ENCODE peak calls at places on chromosomes 13 and 19, in seven cellular contexts. K is adrenal gland, M is thyroid gland, N is endothelial cell of umbilical vein, B is right lobe of liver, R is uterus, O is tibial nerve. V is an unnamed sample.
A peak's percentile ranks its signal among the peaks of the same experiment; 100 is the strongest.

GRCh38 chr13:99948907-99949656 is 22.5 kb downstream of the ZIC5 start:
- DNase-seq in O (no peak), R (no peak), B (no peak), K (no peak), M (peak; percentile 50), N (no peak), V (no peak)

GRCh38 chr13:107585466-107585865 is 629.9 kb downstream of the LIG4 start:
- DNase-seq in R (no peak), M (no peak), B (no peak), K (no peak), O (no peak), N (peak; percentile 78), V (peak; percentile 16)

GRCh38 chr13:43272866-43273265 is 249.5 kb downstream of the DNAJC15 start:
- DNase-seq in K (no peak), R (no peak), M (no peak), O (no peak), B (no peak), N (no peak), V (no peak)

GRCh38 chr19:49210901-49211451 is 53.4 kb downstream of the TRPM4 start:
- DNase-seq in R (no peak), M (no peak), K (no peak), O (no peak), N (no peak), B (no peak), V (no peak)

GRCh38 chr13:80037505-80037888 is 303.4 kb downstream of the SPRY2 start:
- DNase-seq in O (no peak), M (no peak), B (no peak), R (no peak), N (peak; percentile 77), K (no peak), V (no peak)

GRCh38 chr13:80924596-80924995 is 583.7 kb upstream of the SPRY2 start:
- DNase-seq in M (no peak), R (no peak), N (peak; percentile 84), K (peak; percentile 23), O (no peak), B (no peak), V (no peak)

GRCh38 chr19:35521124-35521743 is 6.9 kb downstream of the SBSN start:
- DNase-seq in B (no peak), M (peak; percentile 70), O (no peak), N (no peak), K (no peak), R (no peak), V (no peak)

GRCh38 chr13:22793598-22794134 is 387.1 kb upstream of the SGCG start:
- DNase-seq in M (no peak), B (no peak), N (no peak), R (no peak), O (no peak), K (no peak), V (no peak)

GRCh38 chr13:26965976-26966375 is 205.4 kb upstream of the GPR12 start:
- DNase-seq in N (no peak), B (peak; percentile 79), K (peak; percentile 50), O (no peak), R (peak; percentile 66), M (no peak), V (peak; percentile 69)

GRCh38 chr19:3415695-3416094 is 49.3 kb downstream of the NFIC start:
- DNase-seq in R (no peak), O (no peak), N (no peak), K (no peak), M (no peak), B (no peak), V (no peak)

GRCh38 chr13:27424246-27425150 is at the start of gene GTF3A:
- DNase-seq in N (peak; percentile 91), M (peak; percentile 81), B (peak; percentile 89), R (peak; percentile 85), K (peak; percentile 86), O (peak; percentile 53), V (peak; percentile 88)

GRCh38 chr19:11378319-11379189 is 4.1 kb downstream of the SWSAP1 start:
- DNase-seq in O (peak; percentile 35), K (peak; percentile 68), B (no peak), N (peak; percentile 49), R (no peak), M (peak; percentile 52), V (peak; percentile 49)

DNA sequence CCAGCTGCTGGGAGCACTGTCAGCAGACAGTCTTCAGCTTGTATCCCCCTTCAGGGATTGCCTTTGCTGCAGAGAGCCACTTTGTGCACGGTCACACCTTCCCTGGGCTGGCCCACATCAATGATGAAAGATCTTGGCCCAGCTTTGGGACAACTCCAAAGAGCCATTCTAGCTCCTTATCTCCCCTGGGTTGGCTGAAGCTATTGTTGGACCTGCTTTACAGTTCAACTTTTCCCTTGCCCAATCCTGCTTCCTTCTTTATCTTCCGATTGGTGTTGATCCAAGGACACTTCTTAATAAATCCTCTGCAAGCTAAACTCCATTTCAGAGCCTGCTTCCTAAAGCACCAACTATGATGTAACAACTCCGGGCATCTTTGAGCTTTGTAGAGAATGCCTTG is 466.4 kb downstream of the KLF12 start:
- DNase-seq in N (no peak), O (no peak), M (no peak), R (no peak), B (no peak), K (no peak), V (peak; percentile 18)
- H3K36me3 ChIP-seq in N (no peaks in the 10 kb centered on the region), O (no peaks in the 10 kb centered on the region), M (no peaks in the 10 kb centered on the region), R (no peaks in the 10 kb centered on the region), B (no peaks in the 10 kb centered on the region), K (no peaks in the 10 kb centered on the region), V (no peaks in the 10 kb centered on the region)

GRCh38 chr13:98267080-98267912 is 90.2 kb upstream of the RNF113B start:
- DNase-seq in N (peak; percentile 50), B (peak; percentile 78), K (no peak), R (no peak), M (peak; percentile 35), O (peak; percentile 10), V (peak; percentile 50)
- TF ChIP-seq POLR2A in N (no peak), B (peak; percentile 19), K (no peak), R (no peak), M (no peak), O (no peak), V (no peak)

GRCh38 chr19:12655546-12655945 is 11.0 kb downstream of the MAN2B1 start:
- DNase-seq in M (no peak), O (no peak), K (no peak), B (no peak), N (no peak), R (no peak), V (no peak)
- H3K36me3 ChIP-seq in M (peaks cover 16% of the 10 kb centered on the region), O (peaks cover 18% of the 10 kb centered on the region), K (no peaks in the 10 kb centered on the region), B (no peaks in the 10 kb centered on the region), N (no peaks in the 10 kb centered on the region), R (no peaks in the 10 kb centered on the region), V (peaks cover 6% of the 10 kb centered on the region)

GRCh38 chr13:110913911-110914292 is 967 bp downstream of the ANKRD10 start:
- DNase-seq in K (no peak), M (no peak), R (no peak), B (no peak), N (no peak), O (no peak), V (no peak)
- TF ChIP-seq POLR2A in K (no peak), M (no peak), R (no peak), B (peak; percentile 13), N (no peak), O (no peak), V (no peak)

GRCh38 chr13:24891476-24892108 is 127.6 kb downstream of the RNF17 start:
- DNase-seq in N (no peak), K (no peak), O (no peak), M (no peak), R (no peak), B (no peak), V (no peak)

GRCh38 chr13:24887759-24888158 is 123.8 kb downstream of the RNF17 start:
- DNase-seq in O (no peak), R (no peak), K (no peak), M (no peak), N (no peak), B (no peak), V (no peak)

GRCh38 chr13:24890256-24890655 is 126.3 kb downstream of the RNF17 start:
- DNase-seq in O (no peak), M (no peak), R (no peak), K (no peak), N (no peak), B (no peak), V (no peak)

GRCh38 chr13:24892844-24893243 is 128.9 kb downstream of the RNF17 start:
- DNase-seq in N (no peak), M (no peak), K (no peak), B (no peak), O (no peak), R (no peak), V (no peak)

GRCh38 chr13:24888291-24888931 is 124.4 kb downstream of the RNF17 start:
- DNase-seq in O (no peak), K (no peak), M (no peak), N (no peak), B (no peak), R (no peak), V (no peak)
- H3K36me3 ChIP-seq in O (no peaks in the 10 kb centered on the region), K (no peaks in the 10 kb centered on the region), M (peaks cover 4% of the 10 kb centered on the region), N (peaks cover 8% of the 10 kb centered on the region), B (no peaks in the 10 kb centered on the region), R (no peaks in the 10 kb centered on the region), V (no peaks in the 10 kb centered on the region)

GRCh38 chr13:59086147-59086546 is 1077.6 kb downstream of the DIAPH3 start:
- DNase-seq in K (no peak), B (no peak), R (no peak), M (no peak), O (no peak), N (peak; percentile 28), V (no peak)

GRCh38 chr13:59094149-59094548 is 1069.6 kb downstream of the DIAPH3 start:
- DNase-seq in O (no peak), B (no peak), R (no peak), M (no peak), N (peak; percentile 61), K (no peak), V (no peak)

GRCh38 chr13:59088716-59089115 is 1075.0 kb downstream of the DIAPH3 start:
- DNase-seq in K (no peak), O (no peak), B (no peak), M (no peak), R (no peak), N (peak; percentile 73), V (no peak)
- TF ChIP-seq POLR2A in K (no peak), O (no peak), B (no peak), M (no peak), R (no peak), N (no peak), V (no peak)